ENCODE peak calls at places on chromosomes 2 and 18, in four cellular contexts. T, Y, L and C are unnamed samples.

GRCh38 chr2:24907106-24907505 is 12.9 kb downstream of the ADCY3 start:
- DNase-seq in T (no peak), Y (no peak), L (no peak), C (no peak)

GRCh38 chr2:75547345-75548035 is 13.2 kb downstream of the EVA1A start:
- DNase-seq in T (no peak), Y (no peak), L (no peak), C (no peak)

GRCh38 chr2:121017411-121017810 is 267.6 kb downstream of the TFCP2L1 start:
- DNase-seq in T (no peak), Y (no peak), L (no peak), C (no peak)

GRCh38 chr18:1663879-1664705 is 759.4 kb downstream of the ADCYAP1 start:
- DNase-seq in T (peak; percentile 78), Y (peak; percentile 35), L (peak; percentile 44), C (no peak)

GRCh38 chr2:65057391-65058052 is 1.3 kb downstream of the CEP68 start:
- DNase-seq in T (no peak), Y (no peak), L (peak; percentile 27), C (peak; percentile 76)

GRCh38 chr2:158953926-158954763 is 14.3 kb upstream of the TANC1 start:
- DNase-seq in T (no peak), Y (no peak), L (peak; percentile 77), C (no peak)

GRCh38 chr2:111932841-111933291 is 34.5 kb downstream of the MERTK start:
- DNase-seq in T (no peak), Y (no peak), L (peak; percentile 78), C (no peak)

GRCh38 chr2:12717988-12718661 is 1.4 kb downstream of the TRIB2 start:
- DNase-seq in T (no peak), Y (no peak), L (no peak), C (no peak)

GRCh38 chr2:207248702-207249355 is 83.1 kb upstream of the KLF7 start:
- DNase-seq in T (no peak), Y (no peak), L (no peak), C (no peak)

GRCh38 chr18:4751523-4751922 is 296.4 kb upstream of the DLGAP1 start:
- DNase-seq in T (no peak), Y (no peak), L (no peak), C (no peak)

GRCh38 chr18:23143059-23143831 is 8.0 kb downstream of the CABLES1 start:
- DNase-seq in T (no peak), Y (no peak), L (no peak), C (no peak)

GRCh38 chr18:8626414-8627106 is 17.3 kb downstream of the RAB12 start:
- DNase-seq in T (no peak), Y (no peak), L (peak; percentile 25), C (no peak)

GRCh38 chr2:238554468-238555184 is 127.9 kb downstream of the ASB1 start:
- DNase-seq in T (peak; percentile 50), Y (no peak), L (no peak), C (no peak)
- TF ChIP-seq CREM in T (no peak), Y (no peak), L (no peak), C (no peak)

GRCh38 chr2:162161634-162162033 is 9.6 kb upstream of the GCG start:
- DNase-seq in T (no peak), Y (no peak), L (no peak), C (no peak)
- TF ChIP-seq CREM in T (no peak), Y (no peak), L (no peak), C (no peak)

DNA sequence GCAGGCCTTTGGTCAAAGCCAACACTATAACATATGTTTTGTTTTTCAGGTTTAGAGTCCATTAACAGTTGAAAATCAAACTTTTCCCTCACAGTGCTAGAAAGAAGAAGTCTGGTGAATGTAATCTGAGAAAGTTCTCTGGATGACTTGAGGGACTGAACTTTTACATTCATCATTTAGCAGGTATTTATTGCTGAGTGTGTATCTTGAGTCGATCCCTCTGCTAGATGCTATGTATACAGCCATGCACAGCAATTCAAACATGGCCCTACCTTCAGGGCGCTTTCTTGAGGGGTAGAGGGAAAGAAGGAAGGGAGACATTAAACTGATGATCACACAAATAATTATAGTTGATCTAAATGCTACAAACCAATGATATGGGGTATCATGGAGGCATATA is 89.6 kb downstream of the CLHC1 start:
- DNase-seq in T (no peak), Y (no peak), L (no peak), C (no peak)
- TF ChIP-seq CREM in T (no peak), Y (no peak), L (no peak), C (no peak)

DNA sequence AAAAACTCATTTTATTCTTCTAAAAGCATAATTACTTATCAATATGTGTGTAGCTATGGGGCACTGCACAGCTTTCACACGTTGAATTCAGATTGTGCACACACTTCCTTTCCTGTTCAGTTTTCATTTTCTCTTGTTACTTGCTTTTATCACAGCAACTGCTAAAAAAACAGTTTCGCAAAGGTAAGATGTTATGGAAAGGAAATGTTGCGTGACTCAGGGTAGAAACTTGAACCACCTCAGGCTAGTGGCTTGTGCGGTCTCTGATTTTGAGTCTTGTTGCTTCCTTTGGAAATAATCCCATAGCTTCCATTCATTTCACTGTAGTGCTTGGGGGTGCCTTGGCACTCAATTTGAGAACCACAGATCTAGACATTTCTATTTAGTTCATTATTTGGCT is 171.9 kb downstream of the FMNL2 start:
- DNase-seq in T (no peak), Y (no peak), L (no peak), C (peak; percentile 59)
- TF ChIP-seq CREM in T (no peak), Y (no peak), L (no peak), C (no peak)

GRCh38 chr2:64021578-64021977 is 2.4 kb upstream of the VPS54 start:
- DNase-seq in T (no peak), Y (no peak), L (peak; percentile 58), C (no peak)

GRCh38 chr2:64019083-64019974 is at the start of gene VPS54:
- DNase-seq in T (peak; percentile 71), Y (peak; percentile 80), L (peak; percentile 67), C (no peak)

GRCh38 chr2:64018715-64019082 is 529 bp downstream of the VPS54 start:
- DNase-seq in T (no peak), Y (no peak), L (no peak), C (no peak)

GRCh38 chr2:64017811-64018714 is 1.2 kb downstream of the VPS54 start:
- DNase-seq in T (no peak), Y (no peak), L (no peak), C (no peak)

DNA sequence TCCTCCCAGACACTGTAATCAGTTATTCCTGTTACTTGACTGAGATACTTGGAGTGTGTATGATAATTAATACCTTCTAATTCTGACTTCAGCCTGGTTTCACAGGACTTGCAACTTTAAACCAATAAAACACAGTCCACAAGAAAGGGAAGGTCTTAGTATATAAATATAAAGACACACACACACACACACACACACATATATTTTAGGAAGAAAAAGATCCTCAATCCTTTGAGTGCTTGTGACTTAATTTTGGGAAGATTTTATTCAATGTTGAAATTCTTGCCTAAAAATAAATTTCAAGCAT is 700 bp upstream of the VPS54 start:
- DNase-seq in T (no peak), Y (no peak), L (no peak), C (no peak)
- TF ChIP-seq CREM in T (no peak), Y (no peak), L (no peak), C (no peak)